ENCODE peak calls at places on chromosomes 13 and 19, in four cellular contexts. One of them, this sample, is unnamed.

GRCh38 chr13:24995225-24995804 is 100.6 kb upstream of the PABPC3 start:
- DNase-seq in HL-60: no peak
- DNase-seq in GM12878: no peak
- DNase-seq in K562: peak; percentile 37
- DNase-seq in this sample: peak; percentile 53

GRCh38 chr13:29459818-29460335 is 135.6 kb downstream of the SLC7A1 start:
- DNase-seq in HL-60: no peak
- DNase-seq in GM12878: no peak
- DNase-seq in K562: no peak
- DNase-seq in this sample: no peak

GRCh38 chr19:39155114-39155700 is 29.6 kb downstream of the PAK4 start:
- DNase-seq in HL-60: no peak
- DNase-seq in GM12878: no peak
- DNase-seq in K562: no peak
- DNase-seq in this sample: no peak

GRCh38 chr13:67229438-67230242 is 496 bp downstream of the PCDH9 start:
- DNase-seq in HL-60: no peak
- DNase-seq in GM12878: no peak
- DNase-seq in K562: no peak
- DNase-seq in this sample: no peak

GRCh38 chr19:47573076-47574026 is at the start of gene ZNF541:
- DNase-seq in HL-60: peak; percentile 20
- DNase-seq in GM12878: no peak
- DNase-seq in K562: peak; percentile 57
- DNase-seq in this sample: peak; percentile 23

GRCh38 chr19:5996598-5997320 is 18.8 kb upstream of the RANBP3 start:
- DNase-seq in HL-60: no peak
- DNase-seq in GM12878: no peak
- DNase-seq in K562: no peak
- DNase-seq in this sample: no peak

GRCh38 chr19:40599331-40600085 is 1.7 kb upstream of the LTBP4 start:
- DNase-seq in HL-60: no peak
- DNase-seq in GM12878: no peak
- DNase-seq in K562: no peak
- DNase-seq in this sample: no peak

GRCh38 chr13:51240888-51241475 is 18.8 kb downstream of the FAM124A start:
- DNase-seq in HL-60: no peak
- DNase-seq in GM12878: no peak
- DNase-seq in K562: no peak
- DNase-seq in this sample: no peak

GRCh38 chr19:1244693-1245451 is 3.3 kb downstream of the ATP5F1D start:
- DNase-seq in HL-60: no peak
- DNase-seq in GM12878: no peak
- DNase-seq in K562: no peak
- DNase-seq in this sample: no peak

GRCh38 chr13:30371649-30372265 is 50.5 kb upstream of the UBE2L5 start:
- DNase-seq in HL-60: peak; percentile 87
- DNase-seq in GM12878: peak; percentile 96
- DNase-seq in K562: no peak
- DNase-seq in this sample: peak; percentile 35

GRCh38 chr19:19110410-19111137 is 27.7 kb downstream of the TMEM161A start:
- DNase-seq in HL-60: peak; percentile 14
- DNase-seq in GM12878: no peak
- DNase-seq in K562: no peak
- DNase-seq in this sample: no peak

GRCh38 chr13:107866666-107867623 is 348.4 kb downstream of the LIG4 start:
- DNase-seq in HL-60: no peak
- DNase-seq in GM12878: no peak
- DNase-seq in K562: peak; percentile 94
- DNase-seq in this sample: no peak

GRCh38 chr19:51330366-51330765 is 11.6 kb downstream of the VSIG10L start:
- DNase-seq in HL-60: no peak
- DNase-seq in GM12878: no peak
- DNase-seq in K562: no peak
- DNase-seq in this sample: no peak

GRCh38 chr13:113815151-113816058 is 48.5 kb downstream of the GAS6 start:
- DNase-seq in HL-60: peak; percentile 32
- DNase-seq in GM12878: peak; percentile 40
- DNase-seq in K562: no peak
- DNase-seq in this sample: no peak
- TF ChIP-seq POLR2AphosphoS5 in HL-60: peak; percentile 89
- TF ChIP-seq POLR2AphosphoS5 in GM12878: peak; percentile 68
- TF ChIP-seq POLR2AphosphoS5 in K562: no peak
- TF ChIP-seq POLR2AphosphoS5 in this sample: peak; percentile 81

GRCh38 chr19:56105090-56105701 is 15.9 kb downstream of the ZNF787 start:
- DNase-seq in HL-60: no peak
- DNase-seq in GM12878: no peak
- DNase-seq in K562: no peak
- DNase-seq in this sample: peak; percentile 56
- TF ChIP-seq SPI1 in HL-60: no peak
- TF ChIP-seq SPI1 in GM12878: no peak
- TF ChIP-seq SPI1 in K562: no peak
- TF ChIP-seq SPI1 in this sample: no peak

DNA sequence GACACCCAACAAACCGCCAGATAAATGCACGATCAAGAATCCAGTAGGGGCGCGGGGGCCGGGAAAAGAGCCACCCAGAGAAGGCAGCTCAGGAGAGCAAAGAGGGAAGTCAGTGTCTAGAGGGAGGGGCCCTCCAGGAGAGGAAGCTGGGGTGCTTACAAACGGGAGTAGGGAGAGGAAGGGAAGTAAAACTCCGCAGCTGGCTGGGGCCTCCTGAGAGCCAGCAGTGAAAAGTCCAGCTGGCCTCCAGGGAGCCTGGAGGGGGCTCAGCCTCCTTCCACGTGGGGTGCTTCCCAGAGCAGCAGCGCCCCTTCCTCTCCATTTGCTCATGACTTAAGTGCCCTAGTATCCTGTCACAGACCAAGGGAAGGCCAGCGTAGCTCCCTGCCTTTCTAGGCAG is 51.8 kb downstream of the TMED1 start:
- DNase-seq in HL-60: peak; percentile 87
- DNase-seq in GM12878: no peak
- DNase-seq in K562: no peak
- DNase-seq in this sample: no peak
- TF ChIP-seq POLR2AphosphoS5 in HL-60: peak; percentile 44
- TF ChIP-seq POLR2AphosphoS5 in GM12878: no peak
- TF ChIP-seq POLR2AphosphoS5 in K562: no peak
- TF ChIP-seq POLR2AphosphoS5 in this sample: no peak

DNA sequence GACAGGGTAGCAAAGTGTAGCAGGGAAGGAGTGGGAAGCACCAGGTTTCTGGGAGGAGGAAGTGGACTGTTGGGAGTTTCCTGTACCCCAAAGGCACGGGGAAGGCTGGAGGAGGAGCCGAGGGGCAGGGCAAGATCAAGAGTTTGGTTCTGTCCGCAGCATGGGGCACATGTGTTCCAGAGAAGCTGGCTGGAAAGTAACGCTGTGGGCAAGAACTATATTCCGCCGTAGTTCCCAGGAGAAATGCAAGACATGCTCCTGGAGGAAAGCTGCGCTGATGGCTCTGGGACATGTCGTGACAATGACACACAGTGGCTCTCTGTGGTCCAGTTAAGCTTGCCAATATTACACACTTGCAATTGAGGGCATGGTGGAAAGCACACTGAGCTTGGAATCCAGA is 51.7 kb upstream of the KPNA3 start:
- DNase-seq in HL-60: no peak
- DNase-seq in GM12878: no peak
- DNase-seq in K562: no peak
- DNase-seq in this sample: no peak
- TF ChIP-seq SPI1 in HL-60: no peak
- TF ChIP-seq SPI1 in GM12878: no peak
- TF ChIP-seq SPI1 in K562: no peak
- TF ChIP-seq SPI1 in this sample: no peak

GRCh38 chr13:110265682-110266430 is 41.1 kb downstream of the COL4A1 start:
- DNase-seq in HL-60: no peak
- DNase-seq in GM12878: no peak
- DNase-seq in K562: no peak
- DNase-seq in this sample: no peak
- TF ChIP-seq POLR2AphosphoS5 in HL-60: no peak
- TF ChIP-seq POLR2AphosphoS5 in GM12878: no peak
- TF ChIP-seq POLR2AphosphoS5 in K562: no peak
- TF ChIP-seq POLR2AphosphoS5 in this sample: no peak

DNA sequence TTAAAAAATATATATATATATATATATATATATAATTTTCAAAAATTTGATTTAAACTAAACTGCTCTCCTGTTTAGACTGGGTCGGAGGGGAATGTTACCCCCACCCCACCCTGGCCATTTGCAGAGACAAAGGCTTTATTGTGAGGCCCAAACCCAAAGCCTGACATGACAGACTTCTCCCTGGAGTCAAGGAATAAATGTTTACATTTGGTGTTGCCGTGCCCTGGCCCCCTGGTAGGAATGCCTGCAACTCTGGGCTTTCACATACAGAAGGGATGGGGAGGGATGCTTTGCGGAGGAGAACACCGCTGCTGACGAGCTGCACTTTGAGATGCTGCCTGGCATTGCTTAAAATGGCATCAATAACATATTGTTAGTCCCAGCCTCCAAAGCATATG is 30.6 kb downstream of the ZNF536 start:
- DNase-seq in HL-60: no peak
- DNase-seq in GM12878: no peak
- DNase-seq in K562: no peak
- DNase-seq in this sample: no peak
- TF ChIP-seq SPI1 in HL-60: no peak
- TF ChIP-seq SPI1 in GM12878: no peak
- TF ChIP-seq SPI1 in K562: no peak
- TF ChIP-seq SPI1 in this sample: no peak

GRCh38 chr19:46347985-46348384 is 1.1 kb downstream of the PPP5C start:
- DNase-seq in HL-60: no peak
- DNase-seq in GM12878: no peak
- DNase-seq in K562: no peak
- DNase-seq in this sample: no peak
- TF ChIP-seq POLR2AphosphoS5 in HL-60: no peak
- TF ChIP-seq POLR2AphosphoS5 in GM12878: no peak
- TF ChIP-seq POLR2AphosphoS5 in K562: no peak
- TF ChIP-seq POLR2AphosphoS5 in this sample: no peak

GRCh38 chr13:113906566-113906965 is 42.7 kb upstream of the GAS6 start:
- DNase-seq in HL-60: no peak
- DNase-seq in GM12878: no peak
- DNase-seq in K562: no peak
- DNase-seq in this sample: no peak
- TF ChIP-seq SPI1 in HL-60: no peak
- TF ChIP-seq SPI1 in GM12878: no peak
- TF ChIP-seq SPI1 in K562: no peak
- TF ChIP-seq SPI1 in this sample: no peak

GRCh38 chr13:91621161-91621560 is 222.7 kb downstream of the GPC5 start:
- DNase-seq in HL-60: no peak
- DNase-seq in GM12878: no peak
- DNase-seq in K562: no peak
- DNase-seq in this sample: no peak
- TF ChIP-seq POLR2AphosphoS5 in HL-60: no peak
- TF ChIP-seq POLR2AphosphoS5 in GM12878: no peak
- TF ChIP-seq POLR2AphosphoS5 in K562: no peak
- TF ChIP-seq POLR2AphosphoS5 in this sample: no peak

GRCh38 chr19:8459095-8459494 is 14.3 kb downstream of the HNRNPM start:
- DNase-seq in HL-60: no peak
- DNase-seq in GM12878: no peak
- DNase-seq in K562: no peak
- DNase-seq in this sample: no peak

GRCh38 chr19:8458380-8458779 is 13.6 kb downstream of the HNRNPM start:
- DNase-seq in HL-60: no peak
- DNase-seq in GM12878: no peak
- DNase-seq in K562: no peak
- DNase-seq in this sample: no peak

GRCh38 chr19:8460516-8461298 is 15.9 kb downstream of the HNRNPM start:
- DNase-seq in HL-60: no peak
- DNase-seq in GM12878: no peak
- DNase-seq in K562: no peak
- DNase-seq in this sample: no peak

GRCh38 chr19:8461376-8461775 is 16.6 kb downstream of the HNRNPM start:
- DNase-seq in HL-60: no peak
- DNase-seq in GM12878: no peak
- DNase-seq in K562: no peak
- DNase-seq in this sample: no peak

DNA sequence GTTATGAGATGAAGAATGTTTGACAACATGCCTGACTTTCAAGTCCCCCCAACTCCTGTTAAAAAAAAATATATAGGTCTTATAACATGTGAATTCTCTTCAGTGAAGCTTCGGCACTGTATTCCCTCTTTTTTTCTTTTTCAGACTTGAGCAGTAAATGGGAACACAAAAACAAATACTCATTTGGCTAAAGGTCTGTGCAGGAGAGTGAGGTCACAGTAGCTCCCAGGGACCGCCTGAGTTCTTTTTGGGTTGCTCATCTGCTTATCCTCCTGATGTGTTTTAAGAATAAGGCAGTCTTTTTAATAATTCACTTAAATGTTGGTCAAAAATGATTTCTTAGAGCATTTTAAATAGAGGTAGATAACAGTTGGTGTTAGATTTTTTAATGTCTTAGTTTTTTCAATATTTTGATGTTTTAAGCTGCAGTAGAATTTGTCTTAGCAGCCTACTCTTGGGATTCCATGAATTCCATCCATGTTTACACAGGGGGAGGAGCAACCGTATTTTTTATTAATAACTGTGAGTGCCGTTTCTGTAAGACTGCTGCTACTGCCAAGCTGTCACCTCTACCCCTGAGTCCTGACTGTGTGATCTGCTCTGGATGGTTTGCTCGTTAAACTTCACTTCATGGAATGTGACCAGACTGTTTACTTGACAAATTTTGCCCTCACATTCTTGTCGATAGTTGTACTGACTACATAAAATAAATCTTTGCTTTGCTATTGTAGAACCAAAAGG is 14.9 kb downstream of the HNRNPM start:
- DNase-seq in HL-60: no peak
- DNase-seq in GM12878: no peak
- DNase-seq in K562: no peak
- DNase-seq in this sample: no peak
- TF ChIP-seq SPI1 in HL-60: no peak
- TF ChIP-seq SPI1 in GM12878: no peak
- TF ChIP-seq SPI1 in K562: no peak
- TF ChIP-seq SPI1 in this sample: no peak